ENCODE peak calls at places on chromosomes 13 and 19, in four cellular contexts. Z is CD8-positive, alpha-beta T cell; S is colonic mucosa; U is psoas muscle. G is an unnamed sample.

GRCh38 chr13:86038490-86038889 is 239.3 kb upstream of the SLITRK6 start:
- DNase-seq in U (no peak), S (no peak), Z (no peak), G (no peak)

GRCh38 chr19:48468806-48469055 is 438 bp upstream of the CYTH2 start:
- DNase-seq in S (no peak), Z (no peak), U (no peak), G (no peak)

GRCh38 chr19:8084152-8084551 is 31.6 kb downstream of the CCL25 start:
- DNase-seq in S (no peak), Z (no peak), U (no peak), G (no peak)

GRCh38 chr19:39409886-39410619 is 2.4 kb upstream of the PLEKHG2 start:
- DNase-seq in S (peak), U (peak), Z (peak), G (peak)

GRCh38 chr19:49014870-49015255 is 2.0 kb downstream of the LHB start:
- DNase-seq in Z (no peak), U (no peak), S (no peak), G (no peak)

GRCh38 chr13:97328222-97328790 is 105.7 kb upstream of the RAP2A start:
- DNase-seq in S (no peak), U (peak), Z (no peak), G (no peak)

GRCh38 chr19:42596391-42597071 is 1.8 kb upstream of the CEACAM8 start:
- DNase-seq in Z (peak), S (peak), U (no peak), G (peak)

GRCh38 chr19:11191273-11191755 is 6.0 kb downstream of the KANK2 start:
- DNase-seq in Z (no peak), S (peak), U (peak), G (no peak)

GRCh38 chr13:24112791-24113190 is 47.7 kb upstream of the SPATA13 start:
- DNase-seq in U (no peak), Z (no peak), S (no peak), G (no peak)

GRCh38 chr19:8240274-8241229 is 31.4 kb downstream of the CERS4 start:
- DNase-seq in S (peak), Z (peak), U (peak), G (peak)

GRCh38 chr19:4061178-4061682 is 5.5 kb downstream of the ZBTB7A start:
- DNase-seq in Z (no peak), S (peak), U (peak), G (no peak)

GRCh38 chr13:109693213-109693612 is 93.2 kb downstream of the IRS2 start:
- DNase-seq in Z (no peak), S (no peak), U (no peak), G (no peak)

GRCh38 chr19:7888145-7888825 is at the start of gene LRRC8E:
- DNase-seq in Z (peak), U (no peak), S (peak), G (no peak)

GRCh38 chr13:44921931-44922758 is 67.1 kb downstream of the NUFIP1 start:
- DNase-seq in Z (no peak), U (peak), S (peak), G (no peak)

DNA sequence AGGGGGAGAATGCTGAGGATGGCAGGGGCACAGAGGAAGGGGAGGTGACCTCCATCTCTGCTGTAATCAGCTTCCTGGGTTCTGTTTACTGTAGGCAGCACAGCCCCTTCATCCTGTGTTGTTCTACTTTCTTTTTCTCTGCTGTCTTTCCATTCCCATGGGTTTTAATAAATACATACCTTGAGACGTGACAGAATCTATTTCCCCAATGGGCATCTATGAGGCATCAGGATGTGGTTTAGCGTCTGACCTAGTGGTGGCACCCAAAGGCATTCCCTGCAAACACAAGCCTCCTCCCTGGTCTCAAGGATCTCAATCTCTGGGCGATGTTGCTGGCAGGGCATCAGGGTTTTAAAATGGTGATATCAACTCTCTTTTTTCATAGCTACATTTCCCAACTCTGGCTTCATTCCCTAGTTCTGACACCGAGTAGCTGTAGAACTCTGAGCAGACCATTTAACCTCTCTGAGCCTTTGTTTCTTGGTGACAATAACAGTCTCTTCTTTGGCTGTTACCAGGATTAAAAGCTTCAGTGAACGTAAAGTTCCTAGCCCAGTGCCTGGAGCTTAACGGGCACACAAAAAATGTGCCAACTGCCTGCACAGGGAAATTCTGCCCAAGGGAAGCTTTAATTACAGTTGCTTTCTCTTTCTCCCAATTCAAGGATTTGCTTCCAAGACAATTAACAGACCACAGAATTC is 60.9 kb downstream of the ALOX5AP start:
- DNase-seq in S (no peak), Z (no peak), U (no peak), G (no peak)
- TF ChIP-seq CTCF in S (no peak), Z (no peak), U (no peak), G (no peak)

DNA sequence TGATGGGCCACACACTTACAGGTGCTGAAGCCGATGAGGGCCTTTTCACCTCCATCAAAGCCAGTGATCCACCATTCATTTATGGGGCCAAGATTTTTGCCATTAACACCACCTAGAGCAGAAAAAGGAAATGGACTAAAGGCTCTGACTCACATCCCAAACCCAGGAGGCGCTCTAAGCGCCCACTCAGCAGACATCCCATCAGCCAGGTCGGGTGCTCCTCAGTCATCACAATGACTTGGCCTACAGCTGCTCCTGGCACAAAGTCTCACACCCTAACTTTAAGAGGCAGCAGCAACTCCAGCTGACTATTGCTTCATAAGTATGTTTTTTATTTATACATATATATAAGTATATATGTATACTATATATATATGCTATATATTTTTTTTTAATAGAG is 36.1 kb upstream of the EIF3G start:
- DNase-seq in Z (no peak), U (no peak), S (no peak), G (no peak)
- TF ChIP-seq CTCF in Z (no peak), U (no peak), S (no peak), G (no peak)

DNA sequence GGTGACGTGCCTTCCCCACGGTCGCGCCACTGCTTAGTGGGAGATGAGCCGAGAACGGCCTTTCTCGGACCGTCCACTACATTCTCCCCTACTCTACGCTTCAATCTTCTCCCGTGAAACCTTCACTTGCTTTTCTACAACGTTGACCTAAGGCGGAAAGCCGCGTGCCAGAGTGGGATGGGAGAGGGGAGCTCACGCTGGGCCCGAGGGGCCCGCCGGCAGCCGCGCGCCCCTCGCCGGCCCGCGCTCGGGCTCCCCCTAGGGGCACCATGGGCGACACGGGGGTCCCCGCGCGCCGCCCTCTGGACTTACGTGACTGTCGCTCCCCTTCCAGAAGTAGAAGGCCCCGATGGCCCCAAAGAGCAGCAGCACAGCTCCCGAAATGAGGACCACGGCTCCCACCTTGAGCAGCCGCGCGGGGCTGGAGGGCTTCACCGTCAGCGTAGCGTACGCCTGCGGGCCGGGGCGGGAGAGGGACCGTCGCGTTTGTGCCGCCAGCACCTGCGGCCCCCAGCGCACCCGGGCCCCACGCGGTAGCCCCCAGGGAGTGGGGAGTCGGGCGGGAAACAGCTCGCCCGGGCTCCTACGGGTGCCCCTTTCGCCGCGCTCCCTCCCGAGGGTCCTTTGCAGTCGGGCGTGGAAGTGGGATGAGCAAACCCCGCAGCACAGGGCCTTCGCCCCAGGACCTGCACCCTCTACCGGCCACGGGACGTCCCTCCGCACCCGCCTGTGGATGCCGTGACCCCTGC is 727 bp downstream of the CNMD start:
- DNase-seq in U (no peak), Z (peak), S (no peak), G (peak)
- TF ChIP-seq CTCF in U (peak), Z (peak), S (no peak), G (peak)

DNA sequence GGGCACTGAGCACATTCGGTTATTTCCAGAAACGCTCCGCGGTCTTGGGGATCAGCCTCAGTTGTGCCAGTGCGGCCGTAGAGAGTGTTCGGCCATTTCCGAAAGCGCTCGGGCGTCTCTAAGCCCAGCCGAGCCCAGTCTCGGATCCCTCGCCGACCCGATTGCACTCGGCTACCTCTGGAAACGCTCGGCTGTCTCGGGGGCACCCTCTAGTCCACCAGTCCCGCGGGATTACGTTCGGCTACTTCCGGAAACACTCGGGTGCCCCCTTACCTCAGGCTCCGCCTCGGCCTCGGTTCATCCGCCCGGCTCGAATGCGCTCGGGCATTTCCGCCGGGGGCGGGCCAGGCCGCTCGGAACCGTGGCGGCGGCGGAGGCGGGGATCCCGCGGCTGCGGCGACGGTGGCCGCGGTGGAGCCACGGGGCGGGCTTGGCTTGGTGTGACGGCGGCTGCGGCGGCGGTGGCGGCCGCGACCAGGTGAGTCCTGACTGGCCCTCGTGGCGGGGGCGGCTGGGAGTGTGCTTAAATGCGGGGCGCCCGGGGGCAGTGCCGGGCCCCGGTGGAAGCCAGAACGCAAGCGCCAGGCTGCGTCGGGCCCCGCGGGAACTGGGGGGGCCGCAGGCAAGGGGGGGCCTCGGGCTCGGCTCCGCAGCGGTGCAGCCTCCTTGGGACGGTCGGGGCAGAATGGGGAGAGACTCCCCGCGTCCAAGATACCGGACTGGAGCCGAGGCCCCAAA is at the start of gene PIK3R2:
- DNase-seq in S (peak), U (peak), Z (peak), G (peak)
- TF ChIP-seq CTCF in S (no peak), U (no peak), Z (no peak), G (no peak)

GRCh38 chr13:27406178-27406939 is 18.1 kb upstream of the GTF3A start:
- DNase-seq in S (peak), U (no peak), Z (peak), G (peak)
- TF ChIP-seq CTCF in S (peak), U (peak), Z (peak), G (peak)

DNA sequence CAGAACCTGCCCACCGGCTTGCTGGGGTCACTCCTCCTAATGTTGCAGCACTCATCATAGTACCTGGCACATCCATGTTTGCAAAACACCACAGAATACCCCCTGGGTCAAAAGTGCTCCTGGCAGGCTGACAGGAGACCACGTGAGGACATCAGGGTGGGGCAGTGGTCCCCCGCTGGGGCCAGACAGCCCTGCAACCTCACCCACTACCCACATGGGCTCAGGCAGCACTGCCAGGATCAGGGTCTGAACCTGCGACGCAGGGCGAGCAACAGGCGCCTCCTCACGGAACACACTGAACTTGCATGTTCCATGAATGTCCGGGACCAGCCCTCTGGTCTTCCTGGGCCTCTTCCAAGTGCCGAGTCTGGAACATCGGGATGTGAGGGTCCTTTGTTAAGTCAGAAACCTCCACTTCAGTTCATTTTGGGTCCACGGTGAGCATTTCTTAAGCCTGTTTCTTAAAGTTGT is 1.4 kb upstream of the SLC7A9 start:
- DNase-seq in S (no peak), U (peak), Z (no peak), G (no peak)
- TF ChIP-seq CTCF in S (no peak), U (no peak), Z (no peak), G (no peak)

DNA sequence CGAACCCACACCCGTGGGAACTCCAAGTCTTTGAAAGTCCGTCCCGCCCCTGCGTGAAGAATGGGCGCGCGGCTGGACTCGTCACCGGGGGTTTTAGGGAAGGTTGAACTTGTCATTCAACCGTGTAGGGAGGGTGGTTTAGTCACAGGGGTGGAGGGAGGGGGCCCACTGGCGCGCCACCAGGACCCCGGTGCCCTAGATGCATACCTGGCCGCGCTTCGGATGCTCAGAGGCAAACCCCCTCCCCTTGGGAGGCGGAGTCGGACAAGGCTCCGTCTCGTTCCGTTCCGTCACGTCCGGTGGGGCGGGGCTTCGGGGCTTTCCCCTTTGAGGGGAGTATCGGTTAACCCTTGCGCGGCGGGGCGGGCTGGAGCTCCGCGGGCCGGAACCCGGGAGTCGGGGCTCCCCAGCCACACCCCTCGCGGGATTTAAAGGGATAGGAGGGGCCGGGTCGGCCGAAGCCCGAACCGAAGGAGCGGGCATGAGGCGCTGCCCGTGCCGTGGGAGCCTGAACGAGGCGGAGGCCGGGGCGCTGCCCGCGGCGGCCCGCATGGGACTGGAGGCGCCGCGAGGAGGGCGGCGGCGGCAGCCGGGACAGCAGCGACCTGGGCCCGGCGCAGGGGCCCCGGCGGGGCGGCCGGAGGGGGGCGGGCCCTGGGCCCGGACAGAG is at the start of the genes COQ8B and ITPKC:
- DNase-seq in Z (peak), U (peak), S (peak), G (peak)
- TF ChIP-seq CTCF in Z (no peak), U (peak), S (no peak), G (no peak)

DNA sequence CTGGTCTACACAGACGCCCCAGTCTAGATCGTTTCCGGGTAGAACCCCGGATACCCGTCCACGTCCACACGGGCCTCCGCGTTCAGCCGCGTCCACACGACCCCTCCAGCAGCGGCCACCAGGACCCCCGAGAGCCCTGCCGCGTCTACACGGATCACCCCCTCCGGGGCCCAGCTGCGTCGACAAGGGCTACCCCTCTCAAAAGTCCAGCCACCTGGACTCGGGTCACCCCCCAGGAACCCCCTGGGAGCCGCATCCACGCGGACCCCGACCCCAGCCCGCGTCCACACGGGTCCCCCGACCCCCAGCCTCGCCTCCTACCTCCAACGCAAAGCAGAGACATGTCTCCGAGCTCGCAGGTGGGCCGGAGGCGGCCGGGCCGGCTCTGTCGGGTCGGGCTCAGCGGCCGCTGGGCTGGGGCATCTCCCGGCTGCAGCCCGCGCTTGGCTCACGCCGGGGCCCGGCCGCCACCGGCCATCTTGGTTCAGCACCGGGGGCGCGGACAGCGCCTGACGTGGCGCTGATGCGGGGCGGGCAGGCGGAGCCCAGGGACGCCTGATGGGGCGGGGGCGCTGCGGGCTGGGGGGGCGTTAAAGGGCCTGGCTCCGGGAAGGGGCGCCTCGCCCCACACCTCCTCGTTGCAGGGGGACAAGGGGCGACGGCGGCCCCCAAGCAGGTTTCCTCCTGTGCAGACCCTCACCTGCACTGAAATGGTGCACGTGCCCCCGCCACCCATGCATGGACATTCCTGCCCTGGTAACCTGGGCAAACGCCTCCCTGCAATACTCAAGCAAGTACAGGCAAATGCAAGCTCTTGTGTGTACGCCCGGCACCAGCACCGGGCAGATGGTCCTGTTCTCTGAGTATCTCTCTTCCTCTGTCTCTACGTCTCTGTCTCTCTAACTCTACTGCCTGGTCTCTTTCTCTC is at the start of gene UNC13A:
- DNase-seq in Z (peak), S (peak), U (peak), G (peak)
- TF ChIP-seq CTCF in Z (no peak), S (no peak), U (no peak), G (no peak)

DNA sequence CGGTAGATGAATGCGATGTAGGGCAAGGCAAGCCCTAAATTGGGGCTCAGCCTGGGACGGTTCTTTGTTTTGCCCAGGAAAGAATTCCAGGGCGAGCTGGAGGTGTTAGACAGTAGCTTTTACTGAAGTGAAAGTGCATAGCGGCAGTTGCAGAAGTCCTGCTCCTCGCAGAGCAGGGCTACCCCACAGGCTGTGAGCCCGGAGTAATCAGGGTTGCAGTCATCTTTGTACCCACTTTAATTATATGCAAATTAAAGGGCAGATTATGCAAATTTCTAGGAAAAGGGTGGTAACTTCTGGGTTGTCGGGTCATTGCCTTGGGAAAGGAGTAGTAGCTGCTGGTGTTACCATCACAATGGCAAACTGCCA is 30.5 kb downstream of the VAV1 start:
- DNase-seq in Z (no peak), U (no peak), S (no peak), G (no peak)
- TF ChIP-seq CTCF in Z (no peak), U (no peak), S (no peak), G (no peak)

GRCh38 chr13:102800145-102801041 is 1.5 kb downstream of the BIVM start:
- DNase-seq in Z (peak), U (peak), S (peak), G (peak)
- TF ChIP-seq CTCF in Z (peak), U (peak), S (peak), G (peak)

G was measured in GM10248.